ENCODE peak calls at places on chromosomes 11 and 22, in four cellular contexts. One of them, this sample, is unnamed.
A peak's percentile ranks its signal among the peaks of the same experiment; 100 is the strongest.

GRCh38 chr11:117210620-117211019 is 11.4 kb downstream of the TAGLN start:
- DNase-seq in hypothalamus: no peak
- DNase-seq in progenitor cell of endocrine pancreas: no peak
- DNase-seq in EL: no peak
- DNase-seq in this sample: no peak

GRCh38 chr11:33291004-33291777 is 34.0 kb downstream of the HIPK3 start:
- DNase-seq in hypothalamus: no peak
- DNase-seq in EL: peak; percentile 13
- DNase-seq in progenitor cell of endocrine pancreas: no peak
- DNase-seq in this sample: no peak

GRCh38 chr11:78427615-78428272 is 10.1 kb upstream of the GAB2 start:
- DNase-seq in progenitor cell of endocrine pancreas: no peak
- DNase-seq in hypothalamus: no peak
- DNase-seq in EL: no peak
- DNase-seq in this sample: no peak

GRCh38 chr22:37499006-37499707 is 13.0 kb upstream of the MFNG start:
- DNase-seq in progenitor cell of endocrine pancreas: no peak
- DNase-seq in hypothalamus: no peak
- DNase-seq in EL: no peak
- DNase-seq in this sample: no peak

GRCh38 chr11:10257478-10257877 is 36.5 kb downstream of the SBF2 start:
- DNase-seq in hypothalamus: no peak
- DNase-seq in EL: no peak
- DNase-seq in progenitor cell of endocrine pancreas: no peak
- DNase-seq in this sample: no peak

GRCh38 chr11:2444301-2445106 is at the start of the genes KCNQ1 and TRPM5:
- DNase-seq in EL: peak; percentile 34
- DNase-seq in progenitor cell of endocrine pancreas: peak; percentile 64
- DNase-seq in hypothalamus: no peak
- DNase-seq in this sample: peak; percentile 70

GRCh38 chr11:942853-943252 is 17.2 kb downstream of the AP2A2 start:
- DNase-seq in EL: peak; percentile 34
- DNase-seq in hypothalamus: no peak
- DNase-seq in progenitor cell of endocrine pancreas: no peak
- DNase-seq in this sample: peak; percentile 60

GRCh38 chr22:25177226-25177625 is 22.4 kb upstream of the CRYBB3 start:
- DNase-seq in progenitor cell of endocrine pancreas: no peak
- DNase-seq in EL: no peak
- DNase-seq in hypothalamus: no peak
- DNase-seq in this sample: no peak

GRCh38 chr11:37544491-37544890 is 946.5 kb upstream of the RAG2 start:
- DNase-seq in hypothalamus: no peak
- DNase-seq in EL: no peak
- DNase-seq in progenitor cell of endocrine pancreas: no peak
- DNase-seq in this sample: no peak

GRCh38 chr11:30725645-30726195 is 139.6 kb upstream of the MPPED2 start:
- DNase-seq in hypothalamus: no peak
- DNase-seq in progenitor cell of endocrine pancreas: no peak
- DNase-seq in EL: no peak
- DNase-seq in this sample: peak; percentile 79

GRCh38 chr11:26858098-26858497 is 135.8 kb upstream of the FIBIN start:
- DNase-seq in EL: no peak
- DNase-seq in progenitor cell of endocrine pancreas: no peak
- DNase-seq in hypothalamus: no peak
- DNase-seq in this sample: no peak

GRCh38 chr11:15849265-15849664 is 507.1 kb downstream of the SOX6 start:
- DNase-seq in progenitor cell of endocrine pancreas: no peak
- DNase-seq in hypothalamus: no peak
- DNase-seq in EL: no peak
- DNase-seq in this sample: no peak

GRCh38 chr11:67060111-67060522 is 3.5 kb downstream of the RHOD start:
- DNase-seq in progenitor cell of endocrine pancreas: no peak
- DNase-seq in EL: peak; percentile 48
- DNase-seq in hypothalamus: no peak
- DNase-seq in this sample: no peak

GRCh38 chr11:119121811-119122124 is 388 bp downstream of the HINFP start:
- DNase-seq in hypothalamus: no peak
- DNase-seq in EL: no peak
- DNase-seq in progenitor cell of endocrine pancreas: no peak
- DNase-seq in this sample: no peak

GRCh38 chr11:45622283-45622682 is 43.1 kb downstream of the CHST1 start:
- DNase-seq in EL: no peak
- DNase-seq in hypothalamus: no peak
- DNase-seq in progenitor cell of endocrine pancreas: no peak
- DNase-seq in this sample: no peak

GRCh38 chr11:133339495-133340140 is 192.7 kb downstream of the OPCML start:
- DNase-seq in progenitor cell of endocrine pancreas: no peak
- DNase-seq in hypothalamus: no peak
- DNase-seq in EL: no peak
- DNase-seq in this sample: no peak